ENCODE peak calls at places on chromosomes 11 and 22, in four cellular contexts. G is AG04450, K is cardiac muscle cell, J is heart right ventricle. O is an unnamed sample.

GRCh38 chr22:44926491-44927415 is 83.1 kb downstream of the PHF21B start:
- DNase-seq in K (no peak), J (no peak), G (no peak), O (no peak)

GRCh38 chr11:120667281-120667680 is 155.7 kb downstream of the GRIK4 start:
- DNase-seq in K (peak), J (no peak), G (no peak), O (no peak)

GRCh38 chr11:130071211-130071712 is 1.6 kb downstream of the APLP2 start:
- DNase-seq in G (no peak), J (no peak), K (peak), O (no peak)

GRCh38 chr11:66190776-66191175 is 77.7 kb upstream of the RAB1B start:
- DNase-seq in G (no peak), J (no peak), K (no peak), O (no peak)

GRCh38 chr11:95486979-95487378 is 256.0 kb upstream of the SESN3 start:
- DNase-seq in K (no peak), G (no peak), J (no peak), O (no peak)

GRCh38 chr22:42375982-42376381 is 56.2 kb downstream of the NFAM1 start:
- DNase-seq in J (peak), G (no peak), K (no peak), O (no peak)

GRCh38 chr11:95993438-95994339 is 69.8 kb upstream of the MTMR2 start:
- DNase-seq in K (peak), G (no peak), J (no peak), O (no peak)

GRCh38 chr11:61061081-61061826 is 41.0 kb upstream of the CD5 start:
- DNase-seq in G (no peak), J (no peak), K (peak), O (peak)

GRCh38 chr11:35163209-35163608 is 24.2 kb downstream of the CD44 start:
- DNase-seq in K (no peak), G (no peak), J (no peak), O (no peak)

GRCh38 chr11:122863704-122864326 is 18.7 kb upstream of the JHY start:
- DNase-seq in G (no peak), K (peak), J (peak), O (no peak)

GRCh38 chr11:81135570-81135969 is 1598.1 kb downstream of the FAM181B start:
- DNase-seq in K (no peak), J (no peak), G (no peak), O (no peak)

GRCh38 chr11:101327908-101328307 is 198.3 kb upstream of the PGR start:
- DNase-seq in J (no peak), K (peak), G (no peak), O (no peak)

GRCh38 chr11:62147545-62147944 is 23.7 kb downstream of the INCENP start:
- DNase-seq in K (no peak), G (no peak), J (no peak), O (no peak)

GRCh38 chr11:75562836-75563484 is 907 bp downstream of the SERPINH1 start:
- DNase-seq in J (peak), K (peak), G (no peak), O (no peak)

GRCh38 chr11:10351768-10352641 is 47.1 kb downstream of the ADM start:
- DNase-seq in J (peak), K (peak), G (peak), O (no peak)

GRCh38 chr22:45893516-45893915 is 83.4 kb downstream of the WNT7B start:
- DNase-seq in G (peak), K (no peak), J (no peak), O (no peak)

GRCh38 chr11:47533690-47534135 is 19.2 kb downstream of the CELF1 start:
- DNase-seq in K (peak), G (no peak), J (no peak), O (no peak)

GRCh38 chr22:20237480-20238440 is 30.4 kb downstream of the RTN4R start:
- DNase-seq in J (no peak), G (no peak), K (no peak), O (no peak)

GRCh38 chr22:20419664-20419951 is 18.0 kb downstream of the SCARF2 start:
- DNase-seq in J (no peak), G (no peak), K (no peak), O (no peak)

GRCh38 chr11:114259124-114259526 is 37.1 kb upstream of the NNMT start:
- DNase-seq in G (no peak), K (no peak), J (no peak), O (no peak)

GRCh38 chr22:28710112-28710888 is 30.7 kb upstream of the TTC28 start:
- DNase-seq in G (peak), K (peak), J (no peak), O (peak)

GRCh38 chr11:34454308-34455032 is 15.7 kb downstream of the CAT start:
- DNase-seq in K (no peak), J (no peak), G (no peak), O (no peak)

GRCh38 chr11:126313826-126314225 is 10.0 kb downstream of the DCPS start:
- DNase-seq in G (no peak), J (no peak), K (no peak), O (no peak)

GRCh38 chr22:19800761-19801244 is 40.2 kb downstream of the TBX1 start:
- DNase-seq in G (no peak), K (peak), J (peak), O (no peak)

GRCh38 chr11:104442320-104442719 is 278.4 kb upstream of the PDGFD start:
- DNase-seq in J (no peak), G (no peak), K (peak), O (no peak)

GRCh38 chr11:132088551-132088950 is 718.1 kb downstream of the NTM start:
- DNase-seq in K (no peak), G (no peak), J (no peak), O (no peak)

GRCh38 chr11:70745936-70746335 is 347.6 kb downstream of the CTTN start:
- DNase-seq in K (no peak), G (no peak), J (no peak), O (no peak)

GRCh38 chr11:132301465-132301864 is 931.0 kb downstream of the NTM start:
- DNase-seq in K (no peak), G (no peak), J (no peak), O (no peak)

GRCh38 chr11:73298233-73298632 is 9.8 kb upstream of the ARHGEF17 start:
- DNase-seq in G (no peak), K (no peak), J (no peak), O (no peak)

GRCh38 chr11:98227266-98227665 is 793.5 kb upstream of the CNTN5 start:
- DNase-seq in G (no peak), K (peak), J (no peak), O (no peak)

GRCh38 chr11:34757026-34757451 is 136.1 kb downstream of the EHF start:
- DNase-seq in K (peak), J (no peak), G (no peak), O (peak)

GRCh38 chr11:2793781-2794418 is 91.7 kb downstream of the CDKN1C start:
- DNase-seq in G (no peak), J (peak), K (no peak), O (no peak)

GRCh38 chr22:32951807-32952153 is 106.4 kb downstream of the SYN3 start:
- DNase-seq in J (peak), K (peak), G (no peak), O (no peak)
- H3K27ac ChIP-seq in J (peak), K (peak), G (peak), O (no peak)

GRCh38 chr22:32695451-32695891 is 106.0 kb upstream of the TIMP3 start:
- DNase-seq in J (no peak), K (peak), G (peak), O (no peak)
- H3K27ac ChIP-seq in J (no peak), K (no peak), G (peak), O (peak)

DNA sequence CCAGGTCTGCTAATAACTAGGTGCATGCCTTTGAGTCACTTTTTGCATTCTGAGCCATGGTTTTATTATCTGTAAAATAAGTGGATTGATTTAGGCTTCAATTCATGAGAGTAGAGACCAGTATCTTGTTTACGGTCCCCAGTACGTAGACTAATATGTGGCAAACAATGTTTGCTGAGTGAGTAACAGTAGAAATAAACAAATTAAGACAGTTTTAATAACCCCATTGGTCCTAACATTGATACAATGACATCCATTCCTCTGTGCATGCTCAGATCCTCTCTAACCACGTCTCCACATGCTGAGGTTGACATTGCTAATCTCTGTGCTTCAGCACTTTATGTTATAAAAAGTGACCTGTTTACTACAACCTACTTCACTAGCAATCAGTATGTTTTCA is 983 bp downstream of the CCDC34 start:
- DNase-seq in J (no peak), G (no peak), K (no peak), O (no peak)
- H3K27ac ChIP-seq in J (no peak), G (no peak), K (peak), O (no peak)

GRCh38 chr11:16876840-16877239 is 137.4 kb downstream of the PLEKHA7 start:
- DNase-seq in K (no peak), J (no peak), G (no peak), O (no peak)
- H3K27ac ChIP-seq in K (peak), J (no peak), G (no peak), O (peak)

GRCh38 chr22:34638128-34638527 is 427.8 kb upstream of the ISX start:
- DNase-seq in K (no peak), J (no peak), G (no peak), O (no peak)
- H3K27ac ChIP-seq in K (no peak), J (no peak), G (no peak), O (no peak)

GRCh38 chr22:30513462-30513861 is 8.0 kb upstream of the SEC14L4 start:
- DNase-seq in G (no peak), J (no peak), K (no peak), O (no peak)

GRCh38 chr22:30514252-30514651 is 8.8 kb upstream of the SEC14L4 start:
- DNase-seq in K (no peak), J (no peak), G (no peak), O (no peak)

GRCh38 chr22:30511903-30512302 is 6.4 kb upstream of the SEC14L4 start:
- DNase-seq in J (no peak), K (no peak), G (no peak), O (no peak)

GRCh38 chr22:30507670-30508069 is 2.2 kb upstream of the SEC14L4 start:
- DNase-seq in J (no peak), G (no peak), K (no peak), O (no peak)

GRCh38 chr22:30511109-30511508 is 5.6 kb upstream of the SEC14L4 start:
- DNase-seq in K (no peak), J (no peak), G (no peak), O (no peak)
- H3K27ac ChIP-seq in K (no peak), J (no peak), G (no peak), O (no peak)

DNA sequence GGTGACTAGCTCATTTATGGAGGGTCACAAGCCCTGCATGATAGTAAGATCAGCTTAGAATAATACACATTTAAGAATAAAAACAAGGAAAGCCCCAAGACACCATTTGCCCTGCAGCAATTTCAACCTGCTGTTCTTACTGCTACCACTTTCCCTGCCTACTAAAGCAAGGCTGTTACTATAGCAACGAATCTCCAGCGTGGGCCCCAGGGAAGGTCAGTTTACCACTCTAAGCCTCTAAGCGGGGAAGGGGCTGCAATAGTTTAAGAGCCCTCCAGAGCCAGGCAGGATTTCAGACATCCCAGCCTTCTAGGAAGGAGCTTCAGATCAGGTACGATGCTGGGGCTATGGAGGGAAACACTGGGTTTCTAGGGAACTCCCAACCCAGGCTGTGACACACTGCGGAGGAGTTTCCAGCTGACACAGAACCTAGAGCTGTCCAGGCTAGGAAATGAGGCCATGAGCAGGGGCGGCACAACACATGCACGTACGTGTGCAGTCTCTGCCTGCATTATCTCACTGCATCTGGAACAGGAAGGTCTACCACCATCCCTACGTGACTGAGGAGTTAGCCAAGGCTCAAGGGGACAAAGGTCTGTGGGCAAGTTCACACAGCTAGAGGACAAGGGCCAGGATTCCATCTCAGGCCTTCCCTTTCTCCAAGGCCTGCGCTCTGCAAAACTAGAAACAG is 20.5 kb downstream of the HPS4 start:
- DNase-seq in K (no peak), J (no peak), G (no peak), O (no peak)
- H3K27ac ChIP-seq in K (no peak), J (no peak), G (no peak), O (no peak)

DNA sequence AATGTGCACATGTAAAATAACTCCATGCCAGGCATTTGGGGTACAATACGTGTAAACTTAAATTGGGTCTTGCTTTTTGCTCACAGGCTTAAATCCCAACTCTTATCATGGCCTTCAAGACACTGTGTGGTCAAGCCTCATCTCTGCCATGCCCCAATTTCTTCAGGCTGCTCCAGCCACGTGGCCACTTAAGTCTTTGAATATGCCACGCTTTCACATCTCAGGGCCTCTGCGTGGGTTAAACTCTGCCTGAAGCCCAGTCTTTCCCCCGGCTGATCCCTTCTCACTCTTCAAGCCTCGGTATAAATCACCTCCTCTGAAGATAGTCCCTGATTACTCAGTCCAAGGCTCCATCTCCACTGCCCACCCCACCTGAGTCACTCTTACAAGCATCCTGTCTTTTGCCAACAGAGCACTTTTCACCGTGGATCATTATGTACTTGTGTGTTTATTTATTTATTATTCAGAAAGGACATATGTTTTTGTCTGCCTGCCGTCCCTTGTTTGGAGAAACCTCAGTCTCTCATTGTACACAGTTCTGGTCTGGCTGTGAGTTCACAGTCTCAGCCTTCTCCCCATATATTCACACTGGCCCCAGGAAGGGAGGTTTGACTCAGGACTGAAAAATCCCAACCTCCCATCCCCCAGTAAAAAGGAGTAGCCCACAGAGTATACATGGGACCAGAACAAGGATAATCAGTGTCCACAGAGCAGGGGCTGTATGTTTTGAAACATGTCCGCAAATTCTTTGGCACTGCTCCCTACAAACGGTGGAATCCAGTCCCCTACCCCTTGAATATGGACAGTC is 344.7 kb downstream of the MN1 start:
- DNase-seq in J (no peak), K (peak), G (peak), O (peak)
- H3K27ac ChIP-seq in J (no peak), K (no peak), G (peak), O (peak)

DNA sequence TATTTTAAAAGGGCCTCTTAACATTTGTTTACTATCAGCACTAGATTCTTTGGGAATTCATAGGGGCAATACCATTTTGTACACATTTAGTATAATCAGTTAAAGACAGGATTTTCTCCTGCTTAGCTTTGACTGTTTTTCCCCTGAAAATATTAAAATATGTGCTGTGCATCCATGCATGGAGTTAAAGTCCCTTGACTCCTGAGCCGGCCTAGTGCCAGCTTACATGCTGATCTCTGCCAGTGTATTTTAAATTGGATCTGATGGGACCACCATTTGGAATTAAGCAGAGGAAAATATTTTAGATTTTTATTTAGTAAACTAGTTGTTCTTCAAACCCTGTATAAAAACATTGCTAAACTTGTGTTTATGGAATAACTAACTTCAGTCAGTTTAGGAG is 161.4 kb downstream of the METTL15 start:
- DNase-seq in G (no peak), K (no peak), J (no peak), O (no peak)
- H3K27ac ChIP-seq in G (no peak), K (no peak), J (no peak), O (no peak)

GRCh38 chr11:64267207-64267945 is 16.0 kb downstream of the PLCB3 start:
- DNase-seq in K (peak), J (peak), G (no peak), O (no peak)

GRCh38 chr11:64271339-64272132 is 12.9 kb downstream of the BAD start:
- DNase-seq in K (peak), G (peak), J (peak), O (peak)

GRCh38 chr11:64268028-64268686 is 16.3 kb downstream of the BAD start:
- DNase-seq in K (peak), G (no peak), J (peak), O (no peak)

GRCh38 chr11:64268687-64269379 is 15.6 kb downstream of the BAD start:
- DNase-seq in J (peak), K (peak), G (no peak), O (no peak)

DNA sequence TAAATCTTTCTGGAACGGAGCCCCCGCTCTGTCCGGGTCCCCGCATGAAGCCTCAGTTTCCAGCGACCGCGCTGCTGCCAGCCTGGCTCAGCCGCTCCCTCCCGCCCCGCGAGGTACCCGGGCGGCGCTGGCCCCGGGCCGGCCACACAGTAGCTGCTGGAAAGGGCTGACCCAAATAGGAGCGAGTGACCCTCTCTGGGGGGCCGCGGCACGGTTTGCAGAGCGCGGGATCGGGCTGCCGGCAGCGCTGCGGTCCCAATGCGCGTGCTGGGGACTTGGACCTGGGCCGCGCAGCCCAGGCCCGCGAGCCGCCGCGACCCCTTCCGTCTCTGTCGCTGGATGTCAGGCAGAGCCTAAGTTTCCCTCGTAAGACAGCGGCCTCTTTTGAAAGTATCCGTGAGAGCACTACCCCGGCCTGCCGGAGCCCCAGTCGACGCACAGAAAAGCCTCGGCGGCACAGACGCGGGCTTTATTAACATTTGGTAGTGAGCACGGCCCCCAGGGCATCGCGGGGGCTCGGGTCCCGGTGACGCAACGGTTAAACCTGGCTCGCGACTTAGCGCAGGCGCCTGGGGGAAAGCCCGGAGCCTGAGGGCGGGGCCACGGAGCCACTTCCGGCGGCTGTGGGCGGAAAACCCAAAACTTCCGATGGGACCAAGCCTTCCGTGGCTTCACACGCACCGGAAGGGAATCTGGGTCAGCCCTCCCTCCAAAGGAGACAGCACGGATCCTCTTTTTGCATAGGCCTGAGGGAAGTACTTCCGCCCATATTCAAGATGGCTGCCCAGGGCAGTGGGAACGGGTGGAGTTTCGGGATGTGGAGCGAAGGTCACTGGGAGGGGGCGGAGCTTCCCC is 14.9 kb downstream of the BAD start:
- DNase-seq in J (peak), K (peak), G (peak), O (peak)
- H3K27ac ChIP-seq in J (peak), K (peak), G (peak), O (peak)